ENCODE peak calls at places on chromosomes 1 and 21, in seven cellular contexts. Q is T47D; R is activated T-cell treated with anti-CD3 and anti-CD28 coated beads, Interleukin-2, amount 50 U/mL, for 72 hours; X is neuronal stem cell; C is naive thymus-derived CD4-positive, alpha-beta T cell; D is NCI-H1105; B is NCI-H345. J is an unnamed sample.

GRCh38 chr1:60970081-60970509 is 112.3 kb upstream of the NFIA start:
- DNase-seq in Q (peak; percentile 18), B (peak; percentile 55), C (no peak), D (no peak), X (no peak), R (no peak), J (peak; percentile 8)

GRCh38 chr1:220224611-220225124 is 47.6 kb downstream of the RAB3GAP2 start:
- DNase-seq in B (no peak), X (no peak), D (no peak), C (no peak), Q (no peak), R (no peak), J (no peak)

GRCh38 chr1:86965012-86965826 is 50.8 kb downstream of the HS2ST1 start:
- DNase-seq in X (no peak), D (peak; percentile 21), R (peak; percentile 4), C (peak; percentile 14), Q (no peak), B (no peak), J (peak; percentile 0)

GRCh38 chr21:14687277-14687642 is 141.1 kb upstream of the SAMSN1 start:
- DNase-seq in C (no peak), X (no peak), B (no peak), R (no peak), D (no peak), Q (no peak), J (no peak)

GRCh38 chr1:55211909-55212308 is 3.3 kb downstream of the USP24 start:
- DNase-seq in D (no peak), C (no peak), Q (no peak), B (no peak), X (no peak), R (no peak), J (no peak)

GRCh38 chr1:180779584-180779983 is 133.1 kb upstream of the KIAA1614 start:
- DNase-seq in C (no peak), X (no peak), B (no peak), D (no peak), Q (no peak), R (no peak), J (no peak)

GRCh38 chr1:110548381-110548780 is 29.4 kb upstream of the KCNA10 start:
- DNase-seq in Q (peak; percentile 43), B (peak; percentile 23), C (no peak), D (no peak), R (no peak), X (no peak), J (peak; percentile 32)

GRCh38 chr1:201828451-201828819 is 522 bp upstream of the IPO9 start:
- DNase-seq in X (no peak), R (no peak), C (no peak), Q (no peak), D (no peak), B (no peak), J (no peak)

GRCh38 chr1:52603680-52604501 is 1.7 kb downstream of the GPX7 start:
- DNase-seq in C (no peak), R (no peak), B (no peak), X (no peak), D (no peak), Q (no peak), J (no peak)

GRCh38 chr1:65147424-65148177 is 402 bp upstream of the AK4 start:
- DNase-seq in R (peak; percentile 52), D (no peak), C (peak; percentile 14), Q (peak; percentile 31), X (peak; percentile 31), B (peak; percentile 34), J (no peak)

J was measured in NCI-H1092.